ENCODE peak calls at places on chromosomes 5 and 9, in four cellular contexts. One of them, this sample, is unnamed.

GRCh38 chr9:92295240-92295790 is 1.8 kb upstream of the IARS1 start:
- DNase-seq in neural crest cell: no peak
- DNase-seq in tibial artery: no peak
- DNase-seq in dorsolateral prefrontal cortex: no peak
- DNase-seq in this sample: no peak

GRCh38 chr9:93086445-93087224 is 9.4 kb upstream of the CARD19 start:
- DNase-seq in neural crest cell: no peak
- DNase-seq in tibial artery: peak
- DNase-seq in dorsolateral prefrontal cortex: no peak
- DNase-seq in this sample: no peak

GRCh38 chr5:159514229-159514822 is 184.0 kb upstream of the IL12B start:
- DNase-seq in neural crest cell: no peak
- DNase-seq in tibial artery: no peak
- DNase-seq in dorsolateral prefrontal cortex: no peak
- DNase-seq in this sample: no peak

GRCh38 chr9:125538092-125538473 is 168.9 kb downstream of the MAPKAP1 start:
- DNase-seq in neural crest cell: no peak
- DNase-seq in tibial artery: no peak
- DNase-seq in dorsolateral prefrontal cortex: no peak
- DNase-seq in this sample: no peak

GRCh38 chr5:177336112-177336511 is 15.4 kb downstream of the LMAN2 start:
- DNase-seq in neural crest cell: no peak
- DNase-seq in tibial artery: no peak
- DNase-seq in dorsolateral prefrontal cortex: no peak
- DNase-seq in this sample: peak

GRCh38 chr9:13817754-13818278 is 496.1 kb downstream of the NFIB start:
- DNase-seq in neural crest cell: no peak
- DNase-seq in tibial artery: no peak
- DNase-seq in dorsolateral prefrontal cortex: no peak
- DNase-seq in this sample: no peak

GRCh38 chr5:14440598-14441401 is 140.8 kb upstream of the OTULINL start:
- DNase-seq in neural crest cell: peak
- DNase-seq in tibial artery: peak
- DNase-seq in dorsolateral prefrontal cortex: peak
- DNase-seq in this sample: no peak

GRCh38 chr9:115590016-115590415 is 472.1 kb upstream of the TNC start:
- DNase-seq in neural crest cell: no peak
- DNase-seq in tibial artery: no peak
- DNase-seq in dorsolateral prefrontal cortex: no peak
- DNase-seq in this sample: no peak

GRCh38 chr9:69115621-69116020 is 58.5 kb upstream of the TJP2 start:
- DNase-seq in neural crest cell: no peak
- DNase-seq in tibial artery: no peak
- DNase-seq in dorsolateral prefrontal cortex: no peak
- DNase-seq in this sample: no peak

GRCh38 chr9:130124471-130124870 is 47.7 kb upstream of the NCS1 start:
- DNase-seq in neural crest cell: no peak
- DNase-seq in tibial artery: no peak
- DNase-seq in dorsolateral prefrontal cortex: no peak
- DNase-seq in this sample: no peak

GRCh38 chr9:16475996-16476395 is 394.5 kb downstream of the BNC2 start:
- DNase-seq in neural crest cell: no peak
- DNase-seq in tibial artery: no peak
- DNase-seq in dorsolateral prefrontal cortex: no peak
- DNase-seq in this sample: no peak

GRCh38 chr9:97980918-97981827 is 2.0 kb upstream of the ANP32B start:
- DNase-seq in neural crest cell: peak
- DNase-seq in tibial artery: no peak
- DNase-seq in dorsolateral prefrontal cortex: peak
- DNase-seq in this sample: no peak

GRCh38 chr5:96254980-96255681 is 177.9 kb downstream of the PCSK1 start:
- DNase-seq in neural crest cell: no peak
- DNase-seq in tibial artery: no peak
- DNase-seq in dorsolateral prefrontal cortex: no peak
- DNase-seq in this sample: no peak

GRCh38 chr5:135545115-135545514 is 9.4 kb upstream of the NEUROG1 start:
- DNase-seq in neural crest cell: no peak
- DNase-seq in tibial artery: no peak
- DNase-seq in dorsolateral prefrontal cortex: no peak
- DNase-seq in this sample: no peak

GRCh38 chr5:100779669-100780375 is 123.3 kb downstream of the ST8SIA4 start:
- DNase-seq in neural crest cell: no peak
- DNase-seq in tibial artery: no peak
- DNase-seq in dorsolateral prefrontal cortex: no peak
- DNase-seq in this sample: no peak

GRCh38 chr5:131973089-131973712 is 27.7 kb upstream of the MEIKIN start:
- DNase-seq in neural crest cell: no peak
- DNase-seq in tibial artery: no peak
- DNase-seq in dorsolateral prefrontal cortex: no peak
- DNase-seq in this sample: no peak

GRCh38 chr5:135116146-135116545 is 82.1 kb upstream of the PITX1 start:
- DNase-seq in neural crest cell: no peak
- DNase-seq in tibial artery: peak
- DNase-seq in dorsolateral prefrontal cortex: no peak
- DNase-seq in this sample: no peak

GRCh38 chr9:117293199-117294114 is 121.4 kb downstream of the ASTN2 start:
- DNase-seq in neural crest cell: no peak
- DNase-seq in tibial artery: no peak
- DNase-seq in dorsolateral prefrontal cortex: peak
- DNase-seq in this sample: no peak

GRCh38 chr9:114994716-114995115 is 64.3 kb upstream of the TNFSF8 start:
- DNase-seq in neural crest cell: no peak
- DNase-seq in tibial artery: no peak
- DNase-seq in dorsolateral prefrontal cortex: no peak
- DNase-seq in this sample: no peak

GRCh38 chr9:137240321-137240840 is 706 bp upstream of the TUBB4B start:
- DNase-seq in neural crest cell: no peak
- DNase-seq in tibial artery: peak
- DNase-seq in dorsolateral prefrontal cortex: peak
- DNase-seq in this sample: peak

GRCh38 chr5:56669534-56670483 is 145.5 kb upstream of the MAP3K1 start:
- DNase-seq in neural crest cell: no peak
- DNase-seq in tibial artery: no peak
- DNase-seq in dorsolateral prefrontal cortex: no peak
- DNase-seq in this sample: no peak

GRCh38 chr5:135100431-135100830 is 66.4 kb upstream of the PITX1 start:
- DNase-seq in neural crest cell: no peak
- DNase-seq in tibial artery: peak
- DNase-seq in dorsolateral prefrontal cortex: no peak
- DNase-seq in this sample: no peak

GRCh38 chr9:32551491-32552049 is 557 bp upstream of the SMIM27 start:
- DNase-seq in neural crest cell: peak
- DNase-seq in tibial artery: no peak
- DNase-seq in dorsolateral prefrontal cortex: no peak
- DNase-seq in this sample: peak

GRCh38 chr9:447230-448025 is 232.8 kb downstream of the DOCK8 start:
- DNase-seq in neural crest cell: no peak
- DNase-seq in tibial artery: no peak
- DNase-seq in dorsolateral prefrontal cortex: no peak
- DNase-seq in this sample: no peak

GRCh38 chr5:72156921-72157320 is 49.6 kb downstream of the MAP1B start:
- DNase-seq in neural crest cell: no peak
- DNase-seq in tibial artery: no peak
- DNase-seq in dorsolateral prefrontal cortex: no peak
- DNase-seq in this sample: no peak

GRCh38 chr9:136107953-136108647 is 10.6 kb downstream of the TMEM250 start:
- DNase-seq in neural crest cell: no peak
- DNase-seq in tibial artery: no peak
- DNase-seq in dorsolateral prefrontal cortex: no peak
- DNase-seq in this sample: no peak

GRCh38 chr5:2155556-2155955 is 272.8 kb upstream of the IRX4 start:
- DNase-seq in neural crest cell: no peak
- DNase-seq in tibial artery: no peak
- DNase-seq in dorsolateral prefrontal cortex: no peak
- DNase-seq in this sample: no peak

GRCh38 chr9:35237303-35237702 is 75.5 kb downstream of the UNC13B start:
- DNase-seq in neural crest cell: no peak
- DNase-seq in tibial artery: no peak
- DNase-seq in dorsolateral prefrontal cortex: no peak
- DNase-seq in this sample: no peak

GRCh38 chr9:78306222-78307076 is 9.5 kb downstream of the PSAT1 start:
- DNase-seq in neural crest cell: no peak
- DNase-seq in tibial artery: peak
- DNase-seq in dorsolateral prefrontal cortex: no peak
- DNase-seq in this sample: no peak

GRCh38 chr5:52963636-52964035 is 25.5 kb upstream of the ITGA2 start:
- DNase-seq in neural crest cell: no peak
- DNase-seq in tibial artery: no peak
- DNase-seq in dorsolateral prefrontal cortex: no peak
- DNase-seq in this sample: no peak

GRCh38 chr5:52961238-52961637 is 27.9 kb upstream of the ITGA2 start:
- DNase-seq in neural crest cell: no peak
- DNase-seq in tibial artery: no peak
- DNase-seq in dorsolateral prefrontal cortex: no peak
- DNase-seq in this sample: no peak

GRCh38 chr5:52964138-52964537 is 25.0 kb upstream of the ITGA2 start:
- DNase-seq in neural crest cell: no peak
- DNase-seq in tibial artery: no peak
- DNase-seq in dorsolateral prefrontal cortex: no peak
- DNase-seq in this sample: no peak
- TF ChIP-seq CTCF in neural crest cell: no peak
- TF ChIP-seq CTCF in tibial artery: no peak
- TF ChIP-seq CTCF in dorsolateral prefrontal cortex: no peak
- TF ChIP-seq CTCF in this sample: no peak

DNA sequence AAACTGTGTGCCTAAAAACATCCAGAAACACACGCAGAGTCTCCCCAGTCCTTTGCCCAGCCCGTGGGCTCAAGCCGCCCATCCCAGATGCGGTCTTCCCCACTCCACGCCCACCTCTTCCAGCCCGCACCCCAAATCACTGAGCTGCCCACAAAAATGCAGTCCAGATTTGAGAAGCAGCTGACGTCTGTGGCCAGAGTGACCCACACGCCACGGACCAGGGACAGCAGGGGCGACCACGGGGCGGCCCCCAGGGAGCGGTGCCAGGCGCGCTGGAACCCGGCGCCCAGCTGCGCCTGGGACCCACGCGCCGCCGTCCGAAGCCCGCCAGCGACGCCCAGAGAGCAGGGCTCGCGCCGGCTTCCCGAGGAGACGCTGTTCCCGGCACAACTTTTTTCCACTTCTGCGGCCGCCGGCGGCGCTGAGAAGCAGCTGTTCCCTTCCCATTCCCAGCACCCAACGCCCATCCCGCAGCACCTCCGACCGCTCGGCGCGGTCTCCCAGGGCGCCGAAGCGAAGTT is 674 bp downstream of the LHFPL2 start:
- DNase-seq in neural crest cell: peak
- DNase-seq in tibial artery: peak
- DNase-seq in dorsolateral prefrontal cortex: peak
- DNase-seq in this sample: peak
- TF ChIP-seq CTCF in neural crest cell: no peak
- TF ChIP-seq CTCF in tibial artery: no peak
- TF ChIP-seq CTCF in dorsolateral prefrontal cortex: peak
- TF ChIP-seq CTCF in this sample: no peak

DNA sequence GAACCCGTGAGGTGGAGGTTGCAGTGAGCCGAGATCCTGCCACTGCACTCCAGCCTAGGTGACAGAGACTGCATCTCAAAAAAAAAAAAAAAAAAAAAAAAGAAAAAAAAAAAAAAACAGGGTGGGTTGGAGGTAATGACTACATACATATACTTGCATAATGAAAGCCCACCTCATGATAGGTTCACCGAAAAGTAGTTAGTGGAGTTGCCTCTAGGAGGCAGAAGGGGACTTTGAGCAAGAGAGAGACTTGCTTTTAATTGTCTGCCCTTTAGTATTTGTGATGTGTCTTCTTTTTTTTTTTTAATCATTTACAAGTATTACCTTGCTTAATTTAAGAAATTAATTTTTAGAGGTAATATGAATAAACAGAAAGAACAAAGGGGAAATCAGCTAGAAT is 99.8 kb downstream of the PPARGC1B start:
- DNase-seq in neural crest cell: no peak
- DNase-seq in tibial artery: no peak
- DNase-seq in dorsolateral prefrontal cortex: no peak
- DNase-seq in this sample: no peak
- TF ChIP-seq CTCF in neural crest cell: peak
- TF ChIP-seq CTCF in tibial artery: no peak
- TF ChIP-seq CTCF in dorsolateral prefrontal cortex: peak
- TF ChIP-seq CTCF in this sample: no peak

DNA sequence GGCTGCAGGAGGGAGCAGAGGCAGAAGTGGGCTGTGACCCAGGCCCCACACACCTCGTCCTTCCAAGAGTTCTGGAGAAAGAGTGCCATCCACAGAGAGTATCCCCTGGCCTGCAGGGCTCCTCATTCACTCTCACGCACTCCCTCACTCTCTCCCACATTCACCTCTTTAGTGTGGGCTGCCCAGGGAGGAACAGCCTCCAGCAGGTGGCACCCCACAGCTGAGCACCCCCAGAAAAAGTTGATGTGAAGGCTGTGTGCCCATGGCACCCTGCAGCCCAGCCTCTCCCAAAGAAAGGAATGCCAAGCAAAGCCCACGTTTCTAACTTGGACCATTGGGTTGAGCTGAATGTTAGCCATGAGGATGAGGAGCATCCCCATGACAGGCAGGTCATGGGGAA is 4.5 kb upstream of the SHC3 start:
- DNase-seq in neural crest cell: no peak
- DNase-seq in tibial artery: no peak
- DNase-seq in dorsolateral prefrontal cortex: no peak
- DNase-seq in this sample: no peak
- TF ChIP-seq CTCF in neural crest cell: no peak
- TF ChIP-seq CTCF in tibial artery: no peak
- TF ChIP-seq CTCF in dorsolateral prefrontal cortex: no peak
- TF ChIP-seq CTCF in this sample: no peak

DNA sequence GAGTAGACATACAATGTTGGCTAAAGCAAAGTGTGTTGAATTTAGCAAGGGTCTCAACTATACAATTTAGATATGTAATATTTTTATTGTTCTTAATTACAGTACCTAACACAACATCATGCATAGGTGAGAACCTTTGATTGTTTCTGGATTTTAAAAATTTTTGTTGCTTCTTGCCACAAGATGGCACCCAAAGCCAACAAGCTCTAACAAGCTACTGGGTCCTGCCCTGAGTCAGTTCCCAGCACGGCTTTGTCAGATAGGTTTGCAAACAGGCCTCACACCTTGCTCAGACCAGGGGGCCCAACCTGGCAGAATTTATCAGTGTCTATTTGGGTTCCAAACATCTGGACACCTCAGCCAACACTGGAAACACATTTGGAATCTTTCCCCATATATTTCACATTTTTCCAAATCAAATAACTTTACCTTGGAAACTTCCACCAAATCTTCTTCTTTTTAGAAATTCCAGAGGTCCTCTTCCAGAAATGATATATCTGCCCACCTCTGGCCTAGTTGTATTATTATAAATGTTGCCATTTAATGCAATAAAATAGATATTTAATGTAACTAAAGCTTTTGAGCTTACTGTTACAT is 49.5 kb upstream of the EGFLAM start:
- DNase-seq in neural crest cell: peak
- DNase-seq in tibial artery: no peak
- DNase-seq in dorsolateral prefrontal cortex: no peak
- DNase-seq in this sample: peak
- TF ChIP-seq CTCF in neural crest cell: peak
- TF ChIP-seq CTCF in tibial artery: no peak
- TF ChIP-seq CTCF in dorsolateral prefrontal cortex: peak
- TF ChIP-seq CTCF in this sample: peak

GRCh38 chr5:98839469-98840383 is 66.3 kb downstream of the RGMB start:
- DNase-seq in neural crest cell: no peak
- DNase-seq in tibial artery: no peak
- DNase-seq in dorsolateral prefrontal cortex: no peak
- DNase-seq in this sample: no peak
- TF ChIP-seq CTCF in neural crest cell: no peak
- TF ChIP-seq CTCF in tibial artery: no peak
- TF ChIP-seq CTCF in dorsolateral prefrontal cortex: no peak
- TF ChIP-seq CTCF in this sample: no peak

This sample was measured in endothelial cell.